ENCODE peak calls at places on chromosomes 16 and 17, in ten cellular contexts. One of them, this sample, is unnamed.

GRCh38 chr17:72126575-72127486 is 6.0 kb downstream of the SOX9 start:
- DNase-seq in ACHN: peak; percentile 23
- DNase-seq in non-pigmented ciliary epithelial cell: no peak
- DNase-seq in cardiac fibroblast: peak; percentile 46
- DNase-seq in Daoy: peak; percentile 83
- DNase-seq in stimulated activated CD4-positive, alpha-beta T cell treated with anti-CD3 and anti-CD28 coated beads, Interleukin-4, amount 100 ng/mL, for 1 hour: no peak
- DNase-seq in NCI-H526 treated with DMSO at 0.1 percent for 48 hours: peak; percentile 67
- DNase-seq in SIG-M5: no peak
- DNase-seq in NCI-H1092: no peak
- DNase-seq in left cardiac atrium: no peak
- DNase-seq in this sample: peak; percentile 57

GRCh38 chr17:18129041-18129502 is 20.5 kb downstream of the MYO15A start:
- DNase-seq in left cardiac atrium: no peak
- DNase-seq in stimulated activated CD4-positive, alpha-beta T cell treated with anti-CD3 and anti-CD28 coated beads, Interleukin-4, amount 100 ng/mL, for 1 hour: no peak
- DNase-seq in non-pigmented ciliary epithelial cell: no peak
- DNase-seq in SIG-M5: no peak
- DNase-seq in cardiac fibroblast: peak; percentile 34
- DNase-seq in Daoy: peak; percentile 69
- DNase-seq in NCI-H1092: no peak
- DNase-seq in NCI-H526 treated with DMSO at 0.1 percent for 48 hours: no peak
- DNase-seq in ACHN: peak; percentile 10
- DNase-seq in this sample: peak; percentile 77

GRCh38 chr17:75695141-75695829 is 26.0 kb upstream of the ITGB4 start:
- DNase-seq in NCI-H526 treated with DMSO at 0.1 percent for 48 hours: no peak
- DNase-seq in ACHN: no peak
- DNase-seq in NCI-H1092: no peak
- DNase-seq in cardiac fibroblast: peak; percentile 70
- DNase-seq in non-pigmented ciliary epithelial cell: no peak
- DNase-seq in SIG-M5: no peak
- DNase-seq in Daoy: no peak
- DNase-seq in stimulated activated CD4-positive, alpha-beta T cell treated with anti-CD3 and anti-CD28 coated beads, Interleukin-4, amount 100 ng/mL, for 1 hour: no peak
- DNase-seq in left cardiac atrium: no peak
- DNase-seq in this sample: no peak

GRCh38 chr17:28750178-28751047 is 6.6 kb downstream of the TRAF4 start:
- DNase-seq in ACHN: peak; percentile 94
- DNase-seq in Daoy: peak; percentile 92
- DNase-seq in stimulated activated CD4-positive, alpha-beta T cell treated with anti-CD3 and anti-CD28 coated beads, Interleukin-4, amount 100 ng/mL, for 1 hour: peak; percentile 89
- DNase-seq in NCI-H526 treated with DMSO at 0.1 percent for 48 hours: peak; percentile 94
- DNase-seq in cardiac fibroblast: peak; percentile 96
- DNase-seq in NCI-H1092: peak; percentile 87
- DNase-seq in SIG-M5: no peak
- DNase-seq in non-pigmented ciliary epithelial cell: peak; percentile 67
- DNase-seq in left cardiac atrium: peak; percentile 94
- DNase-seq in this sample: peak; percentile 94

GRCh38 chr17:75480281-75480680 is 23.8 kb downstream of the TMEM94 start:
- DNase-seq in stimulated activated CD4-positive, alpha-beta T cell treated with anti-CD3 and anti-CD28 coated beads, Interleukin-4, amount 100 ng/mL, for 1 hour: no peak
- DNase-seq in NCI-H526 treated with DMSO at 0.1 percent for 48 hours: no peak
- DNase-seq in non-pigmented ciliary epithelial cell: no peak
- DNase-seq in ACHN: no peak
- DNase-seq in SIG-M5: no peak
- DNase-seq in Daoy: no peak
- DNase-seq in left cardiac atrium: no peak
- DNase-seq in cardiac fibroblast: no peak
- DNase-seq in NCI-H1092: no peak
- DNase-seq in this sample: no peak

GRCh38 chr17:80169107-80169506 is 723 bp upstream of the CARD14 start:
- DNase-seq in stimulated activated CD4-positive, alpha-beta T cell treated with anti-CD3 and anti-CD28 coated beads, Interleukin-4, amount 100 ng/mL, for 1 hour: no peak
- DNase-seq in non-pigmented ciliary epithelial cell: no peak
- DNase-seq in left cardiac atrium: no peak
- DNase-seq in Daoy: no peak
- DNase-seq in cardiac fibroblast: no peak
- DNase-seq in ACHN: no peak
- DNase-seq in SIG-M5: no peak
- DNase-seq in NCI-H526 treated with DMSO at 0.1 percent for 48 hours: no peak
- DNase-seq in NCI-H1092: no peak
- DNase-seq in this sample: no peak

GRCh38 chr17:49259663-49260010 is 29.1 kb upstream of the PHOSPHO1 start:
- DNase-seq in left cardiac atrium: peak; percentile 38
- DNase-seq in Daoy: no peak
- DNase-seq in stimulated activated CD4-positive, alpha-beta T cell treated with anti-CD3 and anti-CD28 coated beads, Interleukin-4, amount 100 ng/mL, for 1 hour: no peak
- DNase-seq in NCI-H1092: no peak
- DNase-seq in NCI-H526 treated with DMSO at 0.1 percent for 48 hours: no peak
- DNase-seq in cardiac fibroblast: no peak
- DNase-seq in SIG-M5: no peak
- DNase-seq in non-pigmented ciliary epithelial cell: no peak
- DNase-seq in ACHN: no peak
- DNase-seq in this sample: no peak

GRCh38 chr17:51660266-51660665 is 399.9 kb downstream of the UTP18 start:
- DNase-seq in stimulated activated CD4-positive, alpha-beta T cell treated with anti-CD3 and anti-CD28 coated beads, Interleukin-4, amount 100 ng/mL, for 1 hour: no peak
- DNase-seq in NCI-H1092: no peak
- DNase-seq in left cardiac atrium: no peak
- DNase-seq in non-pigmented ciliary epithelial cell: no peak
- DNase-seq in cardiac fibroblast: no peak
- DNase-seq in Daoy: no peak
- DNase-seq in SIG-M5: no peak
- DNase-seq in NCI-H526 treated with DMSO at 0.1 percent for 48 hours: no peak
- DNase-seq in ACHN: no peak
- DNase-seq in this sample: no peak

GRCh38 chr17:8959312-8959918 is 6.1 kb downstream of the PIK3R5 start:
- DNase-seq in cardiac fibroblast: no peak
- DNase-seq in stimulated activated CD4-positive, alpha-beta T cell treated with anti-CD3 and anti-CD28 coated beads, Interleukin-4, amount 100 ng/mL, for 1 hour: no peak
- DNase-seq in NCI-H526 treated with DMSO at 0.1 percent for 48 hours: no peak
- DNase-seq in ACHN: no peak
- DNase-seq in non-pigmented ciliary epithelial cell: no peak
- DNase-seq in NCI-H1092: no peak
- DNase-seq in Daoy: no peak
- DNase-seq in left cardiac atrium: no peak
- DNase-seq in SIG-M5: no peak
- DNase-seq in this sample: no peak

GRCh38 chr16:24781256-24781655 is 51.8 kb downstream of the TNRC6A start:
- DNase-seq in SIG-M5: no peak
- DNase-seq in cardiac fibroblast: no peak
- DNase-seq in ACHN: no peak
- DNase-seq in stimulated activated CD4-positive, alpha-beta T cell treated with anti-CD3 and anti-CD28 coated beads, Interleukin-4, amount 100 ng/mL, for 1 hour: no peak
- DNase-seq in left cardiac atrium: no peak
- DNase-seq in Daoy: no peak
- DNase-seq in NCI-H1092: no peak
- DNase-seq in NCI-H526 treated with DMSO at 0.1 percent for 48 hours: no peak
- DNase-seq in non-pigmented ciliary epithelial cell: no peak
- DNase-seq in this sample: no peak

GRCh38 chr16:88007321-88007731 is 56.1 kb downstream of the BANP start:
- DNase-seq in cardiac fibroblast: no peak
- DNase-seq in stimulated activated CD4-positive, alpha-beta T cell treated with anti-CD3 and anti-CD28 coated beads, Interleukin-4, amount 100 ng/mL, for 1 hour: no peak
- DNase-seq in NCI-H526 treated with DMSO at 0.1 percent for 48 hours: no peak
- DNase-seq in ACHN: no peak
- DNase-seq in SIG-M5: no peak
- DNase-seq in non-pigmented ciliary epithelial cell: no peak
- DNase-seq in left cardiac atrium: no peak
- DNase-seq in Daoy: no peak
- DNase-seq in NCI-H1092: no peak
- DNase-seq in this sample: no peak

GRCh38 chr17:81298991-81299733 is 4.1 kb upstream of the SLC38A10 start:
- DNase-seq in left cardiac atrium: no peak
- DNase-seq in SIG-M5: no peak
- DNase-seq in stimulated activated CD4-positive, alpha-beta T cell treated with anti-CD3 and anti-CD28 coated beads, Interleukin-4, amount 100 ng/mL, for 1 hour: no peak
- DNase-seq in non-pigmented ciliary epithelial cell: no peak
- DNase-seq in Daoy: no peak
- DNase-seq in ACHN: no peak
- DNase-seq in NCI-H1092: no peak
- DNase-seq in cardiac fibroblast: no peak
- DNase-seq in NCI-H526 treated with DMSO at 0.1 percent for 48 hours: no peak
- DNase-seq in this sample: peak; percentile 59